ENCODE peak calls at places on chromosomes 12 and 14, in eight cellular contexts. S is breast epithelium, E is spleen, G is suprapubic skin, D is transverse colon, U is GM12878, T is esophagus squamous epithelium, F is uterus. B is an unnamed sample.

GRCh38 chr12:47876404-47876960 is 28.3 kb downstream of the VDR start:
- DNase-seq in F (no peak), D (no peak), T (no peak), U (no peak), G (no peak), E (peak), S (no peak), B (no peak)

GRCh38 chr14:68939893-68940613 is 39.0 kb downstream of the ACTN1 start:
- DNase-seq in U (no peak), T (no peak), D (peak), F (peak), G (no peak), E (no peak), S (no peak), B (no peak)

GRCh38 chr14:100832311-100832960 is 6.5 kb downstream of the MEG3 start:
- DNase-seq in S (no peak), D (no peak), T (no peak), U (no peak), G (no peak), F (no peak), E (peak), B (no peak)

GRCh38 chr12:44812062-44812461 is 64.1 kb downstream of the NELL2 start:
- DNase-seq in T (no peak), D (no peak), U (no peak), S (no peak), E (no peak), F (no peak), G (no peak), B (no peak)

GRCh38 chr12:128138125-128138524 is 128.8 kb upstream of the TMEM132C start:
- DNase-seq in F (no peak), T (no peak), G (no peak), D (no peak), E (no peak), U (no peak), S (no peak), B (no peak)

GRCh38 chr12:105980048-105980447 is 158.7 kb downstream of the NUAK1 start:
- DNase-seq in E (no peak), G (no peak), F (no peak), U (no peak), D (no peak), T (no peak), S (no peak), B (no peak)

GRCh38 chr14:84961637-84962036 is 568.3 kb upstream of the FLRT2 start:
- DNase-seq in G (no peak), S (no peak), E (no peak), F (no peak), U (no peak), D (no peak), T (no peak), B (no peak)

GRCh38 chr12:2845280-2845679 is 10.4 kb upstream of the NRIP2 start:
- DNase-seq in U (no peak), F (peak), T (no peak), E (no peak), D (no peak), S (no peak), G (no peak), B (no peak)

GRCh38 chr14:65487783-65488578 is 75.5 kb downstream of the FUT8 start:
- DNase-seq in E (no peak), S (no peak), U (no peak), G (no peak), F (no peak), T (no peak), D (no peak), B (no peak)

GRCh38 chr12:53098354-53098981 is 1.0 kb downstream of the IGFBP6 start:
- DNase-seq in U (no peak), F (peak), G (peak), D (peak), S (no peak), T (no peak), E (no peak), B (no peak)

GRCh38 chr12:23217716-23218115 is 592.7 kb downstream of the ETNK1 start:
- DNase-seq in F (no peak), E (no peak), S (no peak), G (no peak), T (no peak), D (no peak), U (no peak), B (no peak)

GRCh38 chr12:49331360-49332222 is 5.4 kb downstream of the C1QL4 start:
- DNase-seq in G (peak), T (no peak), S (peak), E (no peak), D (peak), U (no peak), F (peak), B (peak)

GRCh38 chr14:76776306-76777251 is 15.3 kb downstream of the VASH1 start:
- DNase-seq in F (peak), E (peak), S (peak), U (no peak), G (no peak), T (no peak), D (no peak), B (no peak)

GRCh38 chr12:118060301-118061010 is 523 bp downstream of the WSB2 start:
- DNase-seq in G (peak), S (peak), T (no peak), F (peak), U (no peak), E (peak), D (peak), B (peak)

GRCh38 chr12:19129486-19130223 is at the start of gene PLEKHA5:
- DNase-seq in T (no peak), G (peak), S (peak), D (peak), F (peak), E (peak), U (no peak), B (peak)

GRCh38 chr12:59388176-59388575 is 207.7 kb upstream of the SLC16A7 start:
- DNase-seq in T (no peak), G (no peak), E (no peak), U (no peak), S (no peak), D (no peak), F (no peak), B (no peak)

DNA sequence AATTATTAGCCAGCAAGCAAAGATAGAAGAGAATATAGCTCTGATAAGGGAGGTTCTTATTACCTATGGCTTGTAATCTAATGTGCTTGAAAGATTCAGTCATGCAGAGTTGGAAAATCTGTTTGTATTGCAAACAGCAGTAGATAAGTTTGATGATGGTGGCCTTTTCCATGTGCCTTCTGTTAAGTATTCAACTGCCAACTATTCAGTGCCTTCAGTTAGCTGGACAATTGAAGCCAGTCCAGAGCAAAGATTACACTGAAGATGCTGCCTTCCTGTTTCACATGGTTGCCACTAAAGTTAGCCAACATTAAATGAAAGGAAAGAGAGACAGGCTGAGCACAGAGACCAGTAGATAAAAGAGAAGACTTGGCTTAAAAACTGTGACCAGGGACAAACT is 92.7 kb upstream of the SLC38A2 start:
- DNase-seq in S (no peak), T (no peak), F (no peak), D (no peak), E (no peak), G (no peak), U (no peak), B (no peak)
- TF ChIP-seq POLR2A in S (no peak), T (no peak), F (no peak), D (no peak), E (no peak), G (no peak), U (no peak), B (no peak)

GRCh38 chr12:113591480-113591971 is 119.9 kb upstream of the LHX5 start:
- DNase-seq in E (peak), G (no peak), T (no peak), S (no peak), U (no peak), D (no peak), F (no peak), B (no peak)
- H3K4me3 ChIP-seq in E (peak), G (no peak), T (peak), S (no peak), U (no peak), D (no peak), F (no peak), B (no peak)

GRCh38 chr14:105492051-105492965 is 1.3 kb downstream of the TEDC1 start:
- DNase-seq in D (no peak), S (no peak), G (peak), F (peak), U (no peak), E (peak), T (no peak), B (peak)

GRCh38 chr14:105491366-105492006 is 440 bp downstream of the TEDC1 start:
- DNase-seq in S (no peak), E (peak), U (peak), F (peak), G (peak), D (peak), T (no peak), B (peak)

GRCh38 chr14:105490318-105490571 is 801 bp upstream of the TEDC1 start:
- DNase-seq in T (no peak), G (no peak), E (no peak), D (peak), F (no peak), S (no peak), U (no peak), B (peak)

GRCh38 chr14:105489607-105490317 is 1.3 kb upstream of the TEDC1 start:
- DNase-seq in E (peak), U (peak), S (peak), T (peak), D (peak), G (peak), F (peak), B (peak)

GRCh38 chr14:105490572-105491365 is at the start of gene TEDC1:
- DNase-seq in E (peak), G (peak), F (peak), T (peak), D (peak), U (peak), S (peak), B (peak)
- TF ChIP-seq POLR2A in E (no peak), G (peak), F (peak), T (peak), D (peak), U (peak), S (no peak), B (no peak)

DNA sequence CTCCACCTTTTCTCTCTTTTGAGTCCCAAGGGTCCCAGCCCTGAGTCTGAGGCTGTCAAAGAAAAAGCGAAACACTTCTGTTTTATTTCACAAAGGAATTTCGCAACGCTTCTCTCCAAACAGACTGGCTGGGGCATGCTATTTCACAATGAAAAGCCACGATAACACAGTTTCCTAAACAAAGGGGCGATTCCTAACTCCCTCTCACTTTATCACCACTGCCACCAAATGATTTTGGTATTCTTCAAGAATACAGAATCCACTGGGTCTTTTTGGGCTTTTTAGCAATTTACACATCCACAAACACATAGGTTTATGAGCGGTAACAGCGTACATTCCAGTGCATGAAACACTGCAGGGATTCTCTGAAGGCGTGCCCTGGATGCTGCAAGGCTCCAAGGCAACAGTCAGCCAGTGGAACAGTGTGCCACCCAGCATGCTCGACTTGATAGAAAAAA is 161.2 kb downstream of the DAD1 start:
- DNase-seq in T (no peak), F (peak), E (no peak), S (no peak), D (no peak), G (no peak), U (no peak), B (peak)
- H3K4me3 ChIP-seq in T (peak), F (peak), E (no peak), S (peak), D (no peak), G (peak), U (no peak), B (no peak)

B was measured in lower leg skin.